ENCODE peak calls at places on chromosomes 12 and 14, in four cellular contexts. J is NCI-H748 treated with DMSO at 0.1 percent for 48 hours, D is progenitor cell of endocrine pancreas, G is GM10248. W is an unnamed sample.

GRCh38 chr12:77190022-77190421 is 124.7 kb upstream of the E2F7 start:
- DNase-seq in J (no peak), D (no peak), G (no peak), W (no peak)

GRCh38 chr14:54220122-54220691 is 176.6 kb upstream of the CDKN3 start:
- DNase-seq in J (no peak), G (no peak), D (no peak), W (peak; percentile 54)

GRCh38 chr12:48237048-48237630 is 34.0 kb upstream of the OR10AD1 start:
- DNase-seq in D (peak; percentile 10), G (no peak), J (no peak), W (no peak)

GRCh38 chr12:106120578-106121105 is 18.1 kb downstream of the NUAK1 start:
- DNase-seq in G (no peak), D (no peak), J (no peak), W (no peak)

GRCh38 chr14:89425931-89426330 is 8.9 kb upstream of the FOXN3 start:
- DNase-seq in G (no peak), D (no peak), J (no peak), W (no peak)

GRCh38 chr12:75087656-75088055 is 122.0 kb downstream of the KCNC2 start:
- DNase-seq in D (no peak), G (no peak), J (no peak), W (peak; percentile 11)

GRCh38 chr14:98871796-98872195 is 400.2 kb downstream of the BCL11B start:
- DNase-seq in G (no peak), J (no peak), D (no peak), W (no peak)

GRCh38 chr14:25848601-25849000 is 749.2 kb downstream of the NOVA1 start:
- DNase-seq in D (no peak), J (no peak), G (no peak), W (no peak)

GRCh38 chr12:56462565-56462964 is 5.8 kb upstream of the SPRYD4 start:
- DNase-seq in J (no peak), G (no peak), D (no peak), W (no peak)

GRCh38 chr12:107873223-107873622 is 98.7 kb downstream of the ASCL4 start:
- DNase-seq in D (no peak), G (no peak), J (no peak), W (no peak)

GRCh38 chr14:54804720-54805060 is 97.9 kb downstream of the GCH1 start:
- DNase-seq in J (no peak), D (no peak), G (no peak), W (no peak)

GRCh38 chr14:61736751-61737150 is 25.5 kb upstream of the SNAPC1 start:
- DNase-seq in G (no peak), J (no peak), D (no peak), W (no peak)

GRCh38 chr12:131860472-131861260 is 32.5 kb downstream of the MMP17 start:
- DNase-seq in G (no peak), J (peak; percentile 64), D (no peak), W (no peak)

GRCh38 chr12:54172102-54172630 is 16.6 kb downstream of the SMUG1 start:
- DNase-seq in J (no peak), G (no peak), D (no peak), W (peak; percentile 34)

GRCh38 chr12:99686142-99686541 is 38.6 kb downstream of the GARIN6 start:
- DNase-seq in G (no peak), D (no peak), J (no peak), W (no peak)

GRCh38 chr12:52253391-52254179 is 20.5 kb downstream of the KRT7 start:
- DNase-seq in D (no peak), J (no peak), G (no peak), W (no peak)

GRCh38 chr14:81311816-81312215 is 88.3 kb downstream of the STON2 start:
- DNase-seq in J (no peak), D (no peak), G (no peak), W (no peak)

GRCh38 chr12:75438052-75438754 is 42.4 kb upstream of the GLIPR1 start:
- DNase-seq in D (no peak), G (no peak), J (no peak), W (no peak)

GRCh38 chr12:115183752-115184151 is 499.8 kb upstream of the TBX3 start:
- DNase-seq in D (no peak), G (no peak), J (no peak), W (no peak)

GRCh38 chr14:52299692-52300278 is 14.3 kb upstream of the PTGER2 start:
- DNase-seq in J (peak; percentile 22), D (no peak), G (peak; percentile 57), W (no peak)

GRCh38 chr14:104680806-104681688 is 8.4 kb upstream of the INF2 start:
- DNase-seq in G (peak; percentile 72), D (no peak), J (no peak), W (no peak)

GRCh38 chr14:96165493-96166474 is 38.9 kb upstream of the BDKRB2 start:
- DNase-seq in G (no peak), D (no peak), J (no peak), W (no peak)

GRCh38 chr14:104795781-104796681 is 483 bp upstream of the AKT1 start:
- DNase-seq in G (peak; percentile 89), D (no peak), J (no peak), W (no peak)

GRCh38 chr12:76018111-76018510 is 13.5 kb downstream of the PHLDA1 start:
- DNase-seq in G (no peak), D (no peak), J (no peak), W (no peak)

GRCh38 chr14:89855961-89856360 is 98.6 kb downstream of the EFCAB11 start:
- DNase-seq in G (no peak), J (no peak), D (no peak), W (no peak)

GRCh38 chr12:85424581-85425348 is 144.7 kb downstream of the ALX1 start:
- DNase-seq in D (peak; percentile 12), G (peak; percentile 14), J (no peak), W (peak; percentile 28)

GRCh38 chr14:22314183-22314820 is 274.7 kb downstream of the DAD1 start:
- DNase-seq in D (no peak), J (peak; percentile 31), G (peak; percentile 68), W (peak; percentile 20)

GRCh38 chr12:88243886-88244491 is 101.9 kb downstream of the TMTC3 start:
- DNase-seq in J (no peak), D (no peak), G (no peak), W (no peak)

GRCh38 chr12:43281563-43281962 is 270.4 kb downstream of the ADAMTS20 start:
- DNase-seq in G (no peak), D (no peak), J (no peak), W (peak; percentile 17)

GRCh38 chr14:42869681-42870080 is 1263.0 kb downstream of the LRFN5 start:
- DNase-seq in G (no peak), D (no peak), J (no peak), W (no peak)